ENCODE peak calls at places on chromosome 19, in nine cellular contexts. T, D, O, H, A, K, V, G and P are unnamed samples. For H3K4me1, the result is how much of the 10 kb centered on the place peaks cover.

GRCh38 chr19:29687244-29687896 is 22.1 kb downstream of the PLEKHF1 start:
- DNase-seq in O (peak), A (no peak), T (no peak), H (no peak), G (peak), V (no peak), D (no peak), K (no peak), P (no peak)

GRCh38 chr19:3595521-3596061 is 10.3 kb downstream of the GIPC3 start:
- DNase-seq in H (no peak), T (no peak), D (no peak), A (no peak), V (no peak), G (no peak), O (no peak), K (no peak), P (no peak)

GRCh38 chr19:17511724-17512573 is 500 bp downstream of the PGLS start:
- DNase-seq in O (peak), K (peak), H (peak), D (peak), G (peak), V (peak), T (peak), A (peak), P (peak)

GRCh38 chr19:33699754-33700407 is 78.1 kb downstream of the CHST8 start:
- DNase-seq in V (no peak), K (no peak), T (no peak), D (no peak), O (no peak), A (no peak), G (no peak), H (no peak), P (no peak)

GRCh38 chr19:22526661-22527272 is 104.6 kb upstream of the ZNF98 start:
- DNase-seq in T (no peak), V (no peak), O (no peak), G (no peak), A (no peak), D (no peak), K (no peak), H (no peak), P (no peak)

GRCh38 chr19:33390120-33390907 is 16.8 kb downstream of the CEBPG start:
- DNase-seq in V (no peak), H (no peak), O (no peak), K (no peak), D (no peak), A (peak), G (no peak), T (no peak), P (no peak)

GRCh38 chr19:18204394-18205179 is 745 bp upstream of the RAB3A start:
- DNase-seq in H (no peak), V (peak), O (peak), T (no peak), A (peak), K (peak), D (peak), G (no peak), P (no peak)

GRCh38 chr19:49512970-49513745 is 697 bp downstream of the FCGRT start:
- DNase-seq in G (no peak), V (peak), O (peak), H (no peak), D (peak), A (peak), T (no peak), K (peak), P (peak)

GRCh38 chr19:47476438-47476972 is 4.8 kb upstream of the SLC8A2 start:
- DNase-seq in T (no peak), V (no peak), O (no peak), A (no peak), D (no peak), H (no peak), K (no peak), G (no peak), P (no peak)

GRCh38 chr19:2274937-2275535 is 6.9 kb downstream of the PEAK3 start:
- DNase-seq in V (peak), A (peak), T (no peak), O (peak), G (peak), K (peak), H (peak), D (peak), P (peak)
- TF ChIP-seq EZH2phosphoT487 in V (no peak), A (no peak), T (no peak), O (no peak), G (no peak), K (no peak), H (no peak), D (no peak), P (no peak)

DNA sequence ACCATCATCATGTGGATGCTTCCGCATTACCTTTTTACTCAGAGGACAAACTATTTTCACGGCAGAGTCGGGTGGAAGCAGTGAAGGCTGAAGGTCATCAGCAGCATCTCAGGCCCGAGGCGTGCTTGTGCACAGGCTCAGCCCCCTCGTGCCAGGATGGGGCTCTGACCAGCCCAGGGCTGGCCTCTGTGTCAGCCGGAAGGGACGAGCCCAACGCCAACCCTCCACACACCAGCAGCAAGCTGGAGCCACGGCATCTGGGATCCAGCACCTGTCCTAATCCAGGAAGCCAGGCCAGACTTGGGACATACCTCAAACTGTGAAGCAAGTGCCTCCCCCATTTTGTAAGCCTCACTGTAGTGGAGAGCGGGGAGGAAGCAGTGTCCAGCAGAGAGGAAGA is 11.1 kb downstream of the MICOS13 start:
- DNase-seq in G (no peak), T (no peak), H (no peak), V (no peak), O (no peak), D (no peak), A (no peak), K (no peak), P (no peak)
- H3K27ac ChIP-seq in G (no peak), T (no peak), H (no peak), V (no peak), O (no peak), D (no peak), A (no peak), K (no peak), P (no peak)

DNA sequence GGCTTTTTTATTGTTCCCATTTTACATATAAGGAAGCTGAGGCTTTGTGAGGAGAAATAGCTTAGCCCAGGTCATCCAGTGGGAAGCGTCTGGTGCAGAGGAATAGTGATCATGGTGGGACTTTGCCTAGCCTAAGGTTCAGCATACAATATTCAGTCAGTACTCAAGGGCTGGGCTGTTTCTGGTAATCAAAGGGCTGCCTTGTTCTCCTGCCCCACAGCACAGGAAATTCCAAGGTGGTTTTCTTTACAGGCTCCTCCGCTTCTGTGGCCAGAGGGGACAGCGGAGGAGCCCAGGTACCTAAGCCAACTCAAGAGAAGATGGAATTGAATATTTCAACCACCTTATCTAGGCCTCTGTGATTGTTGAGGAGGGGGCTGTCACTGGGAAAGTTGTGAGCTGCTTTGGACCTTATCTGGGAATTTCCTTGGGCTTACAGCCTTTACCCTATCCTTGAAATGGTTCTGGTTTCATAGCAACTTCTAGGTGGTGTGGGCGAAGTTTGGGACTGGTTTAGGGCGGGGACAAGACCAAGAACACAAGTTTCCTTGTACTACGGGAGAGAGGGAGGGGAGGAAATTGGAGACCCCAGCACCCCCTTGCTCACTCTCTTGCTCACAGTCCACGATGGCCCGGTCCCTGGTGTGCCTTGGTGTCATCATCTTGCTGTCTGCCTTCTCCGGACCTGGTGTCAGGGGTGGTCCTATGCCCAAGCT is at the start of gene MIA:
- DNase-seq in D (no peak), A (no peak), H (no peak), V (no peak), O (no peak), T (no peak), G (no peak), K (no peak), P (no peak)
- H3K4me1 ChIP-seq in D (under half), A (under half), H (under half), V (under half), O (under half), T (under half), G (under half), K (under half), P (under half)

DNA sequence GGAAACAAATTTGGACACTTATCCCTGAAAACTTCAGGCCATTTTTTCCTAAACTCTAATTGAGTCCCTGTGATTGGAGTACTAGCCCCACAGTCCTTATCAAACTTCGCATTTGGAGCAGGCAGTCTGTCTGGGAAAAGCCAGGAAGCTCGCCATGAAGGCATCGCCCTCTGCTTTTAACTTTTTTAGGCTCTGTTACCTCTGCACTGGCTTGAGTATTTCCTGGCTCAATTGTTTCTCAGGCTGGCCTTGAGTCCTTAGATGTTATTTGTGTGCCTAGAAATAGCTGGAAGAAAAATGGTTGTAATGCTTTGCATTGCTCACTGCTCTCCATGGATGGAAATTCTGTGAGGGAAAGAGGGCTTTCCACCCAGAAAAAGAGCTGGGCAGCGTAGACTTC is 24.2 kb downstream of the ACTN4 start:
- DNase-seq in K (no peak), G (no peak), A (no peak), V (no peak), T (no peak), D (no peak), H (no peak), O (no peak), P (no peak)
- TF ChIP-seq EZH2phosphoT487 in K (no peak), G (no peak), A (no peak), V (no peak), T (no peak), D (no peak), H (no peak), O (no peak), P (no peak)

DNA sequence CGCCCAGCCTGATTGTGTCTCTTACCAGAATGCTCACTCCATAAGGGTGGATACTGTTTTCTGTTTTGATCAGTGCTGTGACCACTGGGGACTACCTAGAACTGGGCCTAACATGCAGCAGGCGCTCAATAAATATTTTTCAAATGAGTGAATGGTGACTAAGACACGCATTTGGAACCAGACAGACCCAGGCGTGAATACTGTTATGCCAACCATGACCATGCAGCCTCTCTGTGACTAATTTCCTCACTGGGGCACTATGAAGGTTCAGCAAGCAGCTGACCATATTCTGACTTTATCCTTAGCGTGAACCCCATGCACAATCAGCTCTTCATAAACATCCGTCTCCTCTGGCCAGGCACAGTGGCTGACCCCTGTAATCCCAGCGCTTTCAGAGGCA is 13.0 kb upstream of the SPC24 start:
- DNase-seq in H (no peak), D (no peak), T (peak), O (peak), G (peak), A (no peak), K (no peak), V (no peak), P (no peak)
- H3K27ac ChIP-seq in H (no peak), D (no peak), T (peak), O (peak), G (peak), A (peak), K (no peak), V (no peak), P (no peak)

GRCh38 chr19:7069042-7069903 is at the start of gene ZNF557:
- DNase-seq in V (peak), H (peak), G (peak), O (peak), K (peak), D (peak), A (peak), T (peak), P (peak)

GRCh38 chr19:7068599-7068998 is 904 bp upstream of the ZNF557 start:
- DNase-seq in H (no peak), T (no peak), D (no peak), G (no peak), V (no peak), A (no peak), O (no peak), K (no peak), P (no peak)

GRCh38 chr19:7063764-7064418 is 5.4 kb upstream of the MBD3L3 start:
- DNase-seq in K (no peak), D (no peak), A (no peak), T (no peak), H (no peak), G (no peak), O (no peak), V (no peak), P (no peak)

GRCh38 chr19:7069904-7070226 is 362 bp downstream of the ZNF557 start:
- DNase-seq in H (no peak), A (no peak), D (no peak), O (peak), T (no peak), K (no peak), V (no peak), G (no peak), P (no peak)

GRCh38 chr19:7067716-7068115 is 1.8 kb upstream of the ZNF557 start:
- DNase-seq in K (no peak), A (no peak), G (no peak), T (no peak), O (peak), D (no peak), H (no peak), V (no peak), P (no peak)
- H3K4me1 ChIP-seq in K (under half), A (under half), G (under half), T (under half), O (under half), D (under half), H (under half), V (under half), P (under half)

GRCh38 chr19:41377977-41378707 is 1.8 kb downstream of the TMEM91 start:
- DNase-seq in O (no peak), A (peak), G (no peak), K (peak), V (peak), T (no peak), H (no peak), D (peak), P (peak)
- TF ChIP-seq EZH2phosphoT487 in O (no peak), A (no peak), G (no peak), K (no peak), V (no peak), T (no peak), H (no peak), D (no peak), P (no peak)

DNA sequence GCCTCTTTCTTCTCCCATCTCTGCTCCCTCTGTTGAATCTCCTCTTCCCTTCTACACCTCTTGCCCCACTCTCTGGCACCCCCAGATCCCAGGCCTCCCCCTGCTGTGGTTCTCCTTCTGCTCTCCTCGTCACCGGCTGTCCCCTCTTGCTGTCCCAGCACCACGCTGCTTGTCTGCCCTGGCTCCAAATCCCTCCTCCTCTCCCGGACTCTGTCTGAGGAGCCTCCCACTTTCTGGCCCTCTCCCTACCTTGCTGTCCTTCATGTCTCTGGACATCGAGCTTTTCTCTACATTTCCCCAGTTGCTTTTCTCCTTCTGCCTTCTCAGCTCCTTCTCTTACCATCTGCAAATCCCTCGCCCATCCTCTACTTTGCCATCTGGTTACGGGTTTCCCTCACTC is 1.3 kb downstream of the ZNF347 start:
- DNase-seq in V (peak), K (peak), T (no peak), O (peak), H (no peak), G (peak), D (peak), A (peak), P (no peak)
- H3K27ac ChIP-seq in V (no peak), K (no peak), T (no peak), O (no peak), H (no peak), G (no peak), D (peak), A (no peak), P (no peak)

DNA sequence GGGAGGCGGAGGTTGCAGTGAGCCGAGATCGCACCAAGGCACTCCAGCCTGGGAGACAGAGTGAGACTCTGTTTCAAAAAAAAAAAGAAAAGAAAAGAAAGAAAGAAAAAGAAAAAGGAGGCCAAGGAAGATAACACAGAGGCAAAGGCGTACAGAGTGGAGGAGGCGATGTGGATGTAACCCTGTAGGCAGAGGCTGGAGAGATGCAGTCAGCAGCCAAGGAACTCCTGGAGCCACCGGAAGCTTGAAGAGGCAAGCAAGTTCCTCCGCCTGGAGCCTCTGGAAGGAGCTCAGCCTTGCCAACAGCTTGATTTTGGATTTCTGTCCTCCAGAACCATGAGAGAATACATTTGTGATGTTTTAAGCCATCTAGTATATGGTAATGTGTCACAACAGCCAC is 6.7 kb upstream of the CCDC8 start:
- DNase-seq in K (no peak), A (no peak), G (no peak), V (no peak), H (no peak), T (no peak), O (no peak), D (no peak), P (no peak)
- H3K4me1 ChIP-seq in K (under half), A (under half), G (under half), V (under half), H (under half), T (under half), O (under half), D (under half), P (half or more)